ENCODE peak calls at places on chromosomes 11 and 22, in four cellular contexts. E, U, W and S are unnamed samples.

GRCh38 chr11:134224710-134225662 is 515 bp downstream of the VPS26B start:
- DNase-seq in E (peak), U (peak), W (no peak), S (no peak)

GRCh38 chr11:91946397-91947090 is 278.1 kb upstream of the FAT3 start:
- DNase-seq in E (no peak), U (no peak), W (no peak), S (no peak)

GRCh38 chr22:32904044-32904443 is 102.5 kb downstream of the TIMP3 start:
- DNase-seq in E (peak), U (peak), W (no peak), S (no peak)

GRCh38 chr11:96091476-96091875 is 167.6 kb upstream of the MTMR2 start:
- DNase-seq in E (no peak), U (peak), W (no peak), S (no peak)

GRCh38 chr11:65479184-65480145 is 19.4 kb upstream of the MALAT1 start:
- DNase-seq in E (no peak), U (no peak), W (no peak), S (no peak)

GRCh38 chr22:40635008-40635939 is 1.2 kb downstream of the MRTFA start:
- DNase-seq in E (no peak), U (no peak), W (no peak), S (no peak)

GRCh38 chr11:12258451-12258850 is 118.9 kb upstream of the PARVA start:
- DNase-seq in E (peak), U (peak), W (no peak), S (no peak)

GRCh38 chr22:23289851-23290724 is 109.8 kb downstream of the BCR start:
- DNase-seq in E (peak), U (peak), W (peak), S (no peak)

GRCh38 chr11:115965754-115966504 is 461.7 kb upstream of the CADM1 start:
- DNase-seq in E (no peak), U (no peak), W (no peak), S (no peak)

GRCh38 chr11:45444796-45445195 is 158.7 kb upstream of the SYT13 start:
- DNase-seq in E (no peak), U (no peak), W (no peak), S (no peak)

GRCh38 chr11:95647805-95648379 is 141.7 kb downstream of the FAM76B start:
- DNase-seq in E (no peak), U (no peak), W (no peak), S (no peak)

GRCh38 chr11:19905280-19905853 is 192.7 kb downstream of the NAV2 start:
- DNase-seq in E (peak), U (peak), W (no peak), S (no peak)

GRCh38 chr22:38696606-38697005 is 4.1 kb downstream of the JOSD1 start:
- DNase-seq in E (peak), U (peak), W (no peak), S (no peak)

GRCh38 chr11:125947419-125948277 is 1.8 kb downstream of the VSIG10L2 start:
- DNase-seq in E (no peak), U (no peak), W (no peak), S (no peak)

GRCh38 chr22:50226224-50227165 is 18.3 kb downstream of the TUBGCP6 start:
- DNase-seq in E (no peak), U (no peak), W (no peak), S (no peak)

GRCh38 chr22:44357296-44357961 is 44.7 kb upstream of the SHISAL1 start:
- DNase-seq in E (no peak), U (no peak), W (no peak), S (no peak)

GRCh38 chr11:67303989-67304411 is 670 bp downstream of the SSH3 start:
- DNase-seq in E (peak), U (no peak), W (no peak), S (no peak)

GRCh38 chr11:102590646-102591045 is 34.5 kb downstream of the MMP20 start:
- DNase-seq in E (no peak), U (no peak), W (no peak), S (no peak)

GRCh38 chr11:78860720-78861422 is 286.2 kb upstream of the NARS2 start:
- DNase-seq in E (peak), U (no peak), W (no peak), S (no peak)

DNA sequence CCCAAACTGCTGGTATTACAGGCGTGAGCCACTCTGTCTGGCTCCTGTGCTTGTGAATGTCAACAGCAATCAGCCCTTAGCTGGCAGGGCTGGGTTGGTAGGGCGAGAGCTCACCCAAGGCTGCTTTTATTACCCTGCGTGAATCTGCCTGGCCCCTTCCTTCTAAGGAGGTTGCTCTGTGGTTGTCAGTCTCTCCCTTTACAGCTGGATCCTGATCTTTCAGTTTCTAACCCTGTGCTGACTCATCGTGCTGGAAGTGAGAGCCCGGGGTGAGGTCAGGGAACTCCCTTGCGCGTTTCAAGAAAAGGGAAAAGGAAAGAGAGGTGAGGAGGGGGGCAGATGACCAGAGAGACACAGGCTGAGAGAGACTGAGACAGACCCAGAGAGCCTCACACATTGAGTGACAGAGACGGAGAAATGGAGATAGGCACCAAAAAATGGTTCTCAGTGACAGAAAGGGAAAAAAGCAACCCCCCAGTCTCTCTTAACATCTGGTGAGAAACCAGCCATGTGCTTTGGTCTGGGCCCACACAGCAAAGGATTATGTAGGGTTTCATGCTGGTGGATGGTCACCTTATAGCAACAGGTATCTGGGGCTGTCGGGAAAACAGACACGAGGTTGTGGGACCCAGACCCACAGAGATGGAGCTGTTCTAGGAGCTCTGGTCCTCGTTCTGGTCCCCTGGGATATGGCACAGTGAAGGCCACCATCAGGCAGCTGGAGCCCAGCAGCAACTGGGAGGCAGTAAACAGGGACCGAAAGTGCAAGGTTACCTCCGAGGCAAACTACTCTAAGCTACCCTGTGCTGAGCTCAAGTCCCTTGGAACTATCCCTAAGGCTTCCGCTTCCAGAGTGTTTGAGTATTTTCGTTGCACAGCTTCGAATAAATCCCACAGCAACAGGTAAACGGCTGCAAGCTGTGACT is 2.5 kb downstream of the TCN2 start:
- DNase-seq in E (peak), U (no peak), W (no peak), S (peak)
- TF ChIP-seq BRCA1 in E (no peak), U (no peak), W (no peak), S (no peak)

DNA sequence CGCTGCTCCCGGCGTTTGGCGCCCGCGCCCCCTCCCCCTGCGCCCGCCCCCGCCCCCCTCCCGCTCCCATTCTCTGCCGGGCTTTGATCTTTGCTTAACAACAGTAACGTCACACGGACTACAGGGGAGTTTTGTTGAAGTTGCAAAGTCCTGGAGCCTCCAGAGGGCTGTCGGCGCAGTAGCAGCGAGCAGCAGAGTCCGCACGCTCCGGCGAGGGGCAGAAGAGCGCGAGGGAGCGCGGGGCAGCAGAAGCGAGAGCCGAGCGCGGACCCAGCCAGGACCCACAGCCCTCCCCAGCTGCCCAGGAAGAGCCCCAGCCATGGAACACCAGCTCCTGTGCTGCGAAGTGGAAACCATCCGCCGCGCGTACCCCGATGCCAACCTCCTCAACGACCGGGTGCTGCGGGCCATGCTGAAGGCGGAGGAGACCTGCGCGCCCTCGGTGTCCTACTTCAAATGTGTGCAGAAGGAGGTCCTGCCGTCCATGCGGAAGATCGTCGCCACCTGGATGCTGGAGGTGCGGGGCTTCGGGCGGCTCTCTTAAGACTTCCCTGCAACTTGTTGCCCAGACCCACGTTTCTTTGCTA is at the start of gene CCND1:
- DNase-seq in E (peak), U (peak), W (no peak), S (no peak)
- TF ChIP-seq BRCA1 in E (no peak), U (no peak), W (no peak), S (no peak)

DNA sequence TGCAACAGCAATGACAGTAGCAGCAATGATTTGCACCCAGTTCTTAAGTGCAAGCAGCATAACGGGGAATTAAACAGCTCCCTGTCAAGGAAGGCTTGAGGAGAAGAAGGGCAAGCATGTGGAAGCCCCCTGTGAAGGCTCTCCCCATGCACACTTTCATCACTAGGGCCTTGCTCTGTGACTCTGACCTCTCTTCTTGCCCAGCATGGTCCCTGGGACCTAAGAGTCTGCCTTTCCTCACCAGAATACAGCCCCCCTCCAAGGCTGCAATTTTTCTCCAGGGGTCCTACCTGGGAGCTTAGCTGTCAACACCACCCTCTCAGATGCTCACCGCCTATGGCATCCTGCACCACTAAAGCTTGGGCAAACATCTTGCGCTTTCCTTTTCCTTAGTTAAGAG is 187.5 kb downstream of the ADAMTS15 start:
- DNase-seq in E (no peak), U (no peak), W (no peak), S (no peak)
- TF ChIP-seq BRCA1 in E (no peak), U (no peak), W (no peak), S (no peak)

GRCh38 chr11:8328231-8328794 is 64.6 kb upstream of the LMO1 start:
- DNase-seq in E (no peak), U (no peak), W (no peak), S (no peak)

GRCh38 chr11:8327761-8328192 is 64.1 kb upstream of the LMO1 start:
- DNase-seq in E (no peak), U (no peak), W (no peak), S (peak)

GRCh38 chr11:8329336-8329735 is 65.7 kb upstream of the LMO1 start:
- DNase-seq in E (no peak), U (no peak), W (no peak), S (no peak)

GRCh38 chr11:8329961-8330361 is 66.3 kb upstream of the LMO1 start:
- DNase-seq in E (no peak), U (no peak), W (no peak), S (no peak)

DNA sequence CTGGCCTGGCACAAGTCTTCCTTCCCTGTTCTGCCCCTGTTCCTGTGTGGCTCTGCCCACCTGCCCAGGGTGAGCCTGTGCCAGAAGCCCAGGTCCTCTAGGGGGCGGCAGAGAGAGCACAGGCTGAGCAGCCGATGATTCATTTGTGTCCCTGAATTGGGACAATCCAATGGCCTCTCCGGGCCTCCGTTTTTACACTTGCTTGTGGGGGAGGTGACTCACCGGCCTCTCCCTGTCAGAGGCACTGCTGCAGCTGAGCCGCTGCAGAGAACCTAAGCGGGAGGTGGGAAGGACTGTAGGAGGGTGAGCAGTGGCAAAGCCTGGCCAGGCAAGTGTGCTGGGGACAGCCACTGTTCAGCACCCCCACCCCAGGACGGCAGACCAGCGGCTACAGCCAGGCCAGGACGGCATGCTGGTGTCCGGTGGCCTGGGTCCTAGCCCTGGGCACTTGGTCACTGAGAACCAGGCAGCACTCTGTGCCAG is 65.2 kb upstream of the LMO1 start:
- DNase-seq in E (peak), U (peak), W (peak), S (peak)
- TF ChIP-seq BRCA1 in E (no peak), U (no peak), W (no peak), S (no peak)

GRCh38 chr11:57278721-57279095 is 41.7 kb upstream of the APLNR start:
- DNase-seq in E (no peak), U (no peak), W (no peak), S (no peak)

GRCh38 chr11:57279131-57279530 is 42.1 kb upstream of the APLNR start:
- DNase-seq in E (no peak), U (no peak), W (no peak), S (no peak)

GRCh38 chr11:57276169-57276854 is 39.3 kb upstream of the APLNR start:
- DNase-seq in E (no peak), U (no peak), W (no peak), S (no peak)

GRCh38 chr11:57276857-57277505 is 39.9 kb upstream of the APLNR start:
- DNase-seq in E (no peak), U (no peak), W (no peak), S (no peak)

DNA sequence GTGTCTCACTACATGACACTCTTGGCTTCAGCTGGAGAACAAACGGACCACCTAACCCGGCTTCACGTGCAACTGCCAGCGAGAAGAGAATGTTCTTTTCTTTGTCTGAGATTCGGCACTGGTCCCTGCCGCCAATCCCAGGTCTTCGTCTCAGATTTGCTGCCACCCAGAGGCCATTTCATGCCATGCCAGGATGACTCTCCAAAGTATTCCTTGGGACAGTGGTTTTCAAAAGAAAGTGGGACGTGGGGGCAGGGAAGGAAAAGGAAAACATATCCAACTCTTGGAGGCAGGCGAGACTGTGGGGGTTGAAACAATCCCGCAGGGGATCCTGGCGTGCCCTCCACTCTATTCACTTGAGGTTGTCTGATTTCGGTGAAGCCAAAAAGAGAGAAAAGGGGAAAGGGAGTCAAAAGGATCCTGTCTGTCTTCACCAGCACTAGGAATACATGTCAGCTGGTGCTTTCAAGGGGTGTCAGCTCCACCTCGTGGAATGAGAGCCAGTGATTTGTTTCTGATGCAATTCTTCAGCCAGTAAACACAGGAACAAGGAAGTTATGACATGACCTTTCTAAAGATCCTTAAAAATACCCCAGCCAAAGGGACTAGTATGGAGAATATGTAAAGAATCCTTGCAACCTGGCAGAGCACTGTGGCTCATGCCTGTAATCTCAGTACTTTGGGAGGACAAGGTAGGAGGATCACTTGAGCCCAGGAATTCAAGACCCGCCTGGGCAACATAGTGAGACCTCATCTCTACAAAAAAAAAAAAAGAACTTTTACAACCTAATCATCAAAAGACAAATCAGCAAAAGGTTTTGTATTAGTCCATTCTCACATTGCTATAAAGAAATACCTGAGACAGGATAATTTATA is 41.0 kb upstream of the APLNR start:
- DNase-seq in E (peak), U (peak), W (peak), S (no peak)
- TF ChIP-seq BRCA1 in E (no peak), U (no peak), W (no peak), S (no peak)

DNA sequence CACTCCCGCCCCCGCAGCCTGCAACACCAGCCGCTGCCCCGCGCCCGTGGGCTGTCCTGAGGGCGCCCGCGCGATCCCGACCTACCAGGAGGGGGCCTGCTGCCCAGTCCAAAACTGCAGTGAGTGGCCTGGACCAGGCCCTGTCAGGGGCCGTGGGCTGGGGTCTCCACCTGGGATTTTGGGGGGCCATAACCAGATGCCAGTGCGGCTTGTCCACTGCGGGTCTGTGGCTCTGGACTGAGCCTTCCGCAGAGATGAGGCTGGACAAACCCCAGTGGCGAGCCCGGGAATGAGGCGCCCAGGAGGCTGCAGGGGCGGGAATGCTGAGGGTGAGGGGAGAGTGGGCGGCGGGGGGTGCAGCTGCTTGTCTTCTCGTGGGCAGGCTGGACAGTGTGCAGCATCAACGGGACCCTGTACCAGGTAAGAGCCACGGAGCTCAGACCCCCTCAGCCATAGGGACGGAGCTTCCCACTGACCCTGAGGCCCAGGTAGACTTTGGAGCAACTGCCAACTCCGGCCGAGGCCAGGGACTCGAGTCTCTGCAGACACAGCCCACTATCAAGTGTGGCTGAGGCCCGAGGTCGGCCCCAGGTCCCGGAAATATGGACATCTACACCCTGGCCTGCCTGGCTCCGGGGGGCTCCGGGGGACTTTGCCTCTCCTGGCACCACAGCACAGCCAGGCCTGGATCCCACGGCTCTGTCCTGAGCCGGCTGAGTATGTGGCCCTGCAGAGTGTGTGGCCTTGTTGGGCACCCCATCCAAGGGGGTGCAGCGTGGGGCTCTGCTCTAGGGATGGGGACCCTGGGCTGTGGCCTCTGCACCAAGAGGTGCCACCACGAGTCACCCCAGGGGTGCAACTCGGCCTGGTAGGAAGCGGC is 24.7 kb upstream of the MUC5B start:
- DNase-seq in E (no peak), U (no peak), W (no peak), S (no peak)
- TF ChIP-seq BRCA1 in E (no peak), U (no peak), W (no peak), S (no peak)

GRCh38 chr11:9137293-9138132 is 46.1 kb upstream of the SCUBE2 start:
- DNase-seq in E (peak), U (peak), W (peak), S (peak)

GRCh38 chr11:9136731-9137130 is 45.3 kb upstream of the SCUBE2 start:
- DNase-seq in E (no peak), U (no peak), W (no peak), S (no peak)

GRCh38 chr11:9138612-9139579 is 47.5 kb upstream of the SCUBE2 start:
- DNase-seq in E (no peak), U (peak), W (no peak), S (no peak)

GRCh38 chr11:9139628-9140357 is 48.4 kb upstream of the SCUBE2 start:
- DNase-seq in E (no peak), U (no peak), W (no peak), S (no peak)

GRCh38 chr11:9138133-9138453 is 46.7 kb upstream of the SCUBE2 start:
- DNase-seq in E (no peak), U (no peak), W (no peak), S (no peak)
- TF ChIP-seq BRCA1 in E (no peak), U (no peak), W (no peak), S (no peak)